ENCODE peak calls at places on chromosome 12, in four cellular contexts. D is astrocyte, O is retinal pigment epithelial cell, E is neural crest cell. B is an unnamed sample.

GRCh38 chr12:78392918-78393317 is 471.7 kb upstream of the SYT1 start:
- DNase-seq in D (peak), O (no peak), E (no peak), B (no peak)

GRCh38 chr12:95548539-95549391 is 2.5 kb downstream of the USP44 start:
- DNase-seq in D (no peak), O (no peak), E (peak), B (no peak)

GRCh38 chr12:75837700-75838099 is 193.9 kb downstream of the PHLDA1 start:
- DNase-seq in D (no peak), O (no peak), E (no peak), B (no peak)

GRCh38 chr12:22518067-22518719 is 26.1 kb downstream of the C2CD5 start:
- DNase-seq in D (peak), O (peak), E (no peak), B (no peak)

GRCh38 chr12:5165296-5165970 is 121.8 kb downstream of the KCNA5 start:
- DNase-seq in D (no peak), O (no peak), E (no peak), B (no peak)

GRCh38 chr12:25436206-25436912 is 116.7 kb downstream of the LMNTD1 start:
- DNase-seq in D (peak), O (peak), E (peak), B (peak)

GRCh38 chr12:2084553-2085296 is 31.9 kb downstream of the CACNA1C start:
- DNase-seq in D (peak), O (no peak), E (no peak), B (no peak)

GRCh38 chr12:66624806-66625205 is 54.1 kb downstream of the GRIP1 start:
- DNase-seq in D (no peak), O (no peak), E (no peak), B (no peak)

GRCh38 chr12:93741741-93742085 is 64.5 kb downstream of the CRADD start:
- DNase-seq in D (no peak), O (no peak), E (peak), B (peak)

GRCh38 chr12:6998708-6999451 is 19.4 kb downstream of the LPCAT3 start:
- DNase-seq in D (no peak), O (no peak), E (no peak), B (peak)

GRCh38 chr12:130514149-130514551 is 176.5 kb downstream of the PIWIL1 start:
- DNase-seq in D (no peak), O (no peak), E (no peak), B (no peak)

GRCh38 chr12:67928621-67929369 is 60.5 kb upstream of the IFNG-AS1 start:
- DNase-seq in D (peak), O (peak), E (no peak), B (no peak)

DNA sequence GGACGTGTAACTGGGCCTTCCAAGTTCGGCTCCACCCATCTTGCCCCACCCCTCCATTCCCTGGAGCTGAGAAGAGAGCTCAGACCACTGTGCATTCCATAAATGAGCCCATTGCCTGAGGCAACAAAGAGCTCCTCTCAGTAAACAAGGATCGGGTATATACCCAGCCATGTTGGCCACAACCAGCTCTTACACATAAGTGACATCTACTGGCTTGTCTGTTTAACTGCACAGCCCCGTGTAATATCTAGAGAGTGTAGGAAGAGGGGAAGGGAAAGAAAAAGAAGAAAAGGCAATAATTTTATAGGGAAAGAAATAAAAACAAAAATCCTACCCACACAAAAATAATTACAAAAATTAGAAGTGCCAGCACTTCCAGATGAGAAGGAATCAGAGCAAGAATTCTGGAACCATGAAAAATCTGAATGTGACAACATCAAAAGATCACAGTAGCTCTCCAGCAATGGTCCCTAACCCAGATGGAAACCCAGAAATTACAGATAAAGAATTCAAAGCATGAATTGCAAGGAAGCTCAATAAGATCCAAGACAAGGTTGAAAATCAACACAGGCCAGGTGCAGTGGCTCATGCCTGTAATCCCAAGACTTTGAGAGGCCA is 308.1 kb downstream of the RPAP3 start:
- DNase-seq in D (peak), O (no peak), E (no peak), B (no peak)
- TF ChIP-seq CTCF in D (peak), O (peak), E (peak), B (peak)

GRCh38 chr12:55743967-55744931 is 1.3 kb downstream of the GDF11 start:
- DNase-seq in D (no peak), O (no peak), E (no peak), B (no peak)
- TF ChIP-seq CTCF in D (no peak), O (no peak), E (no peak), B (no peak)

DNA sequence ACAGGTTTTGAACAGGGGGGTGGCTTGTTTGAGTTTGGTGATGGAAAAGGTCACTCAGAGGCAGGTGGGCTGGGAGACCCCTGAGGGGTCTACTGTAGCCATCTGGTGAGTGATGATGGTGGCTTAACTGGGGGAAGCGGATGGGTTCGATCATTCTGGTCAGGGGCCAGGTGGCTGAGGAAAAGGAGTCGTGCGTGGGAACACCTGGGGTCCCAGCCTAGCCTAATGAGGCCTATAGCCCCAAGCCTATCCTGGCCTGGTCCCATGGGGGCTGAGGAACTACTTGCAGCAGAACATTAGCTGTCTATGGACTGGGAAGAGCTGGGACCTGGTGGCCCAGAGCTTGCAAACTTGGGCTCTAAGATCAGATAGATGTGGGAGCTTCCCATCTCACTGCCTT is 158.4 kb upstream of the MYL2 start:
- DNase-seq in D (no peak), O (no peak), E (no peak), B (no peak)
- TF ChIP-seq CTCF in D (no peak), O (no peak), E (no peak), B (no peak)

GRCh38 chr12:49615725-49616124 is 7.6 kb upstream of the PRPF40B start:
- DNase-seq in D (peak), O (no peak), E (no peak), B (no peak)
- TF ChIP-seq CTCF in D (no peak), O (no peak), E (no peak), B (no peak)

DNA sequence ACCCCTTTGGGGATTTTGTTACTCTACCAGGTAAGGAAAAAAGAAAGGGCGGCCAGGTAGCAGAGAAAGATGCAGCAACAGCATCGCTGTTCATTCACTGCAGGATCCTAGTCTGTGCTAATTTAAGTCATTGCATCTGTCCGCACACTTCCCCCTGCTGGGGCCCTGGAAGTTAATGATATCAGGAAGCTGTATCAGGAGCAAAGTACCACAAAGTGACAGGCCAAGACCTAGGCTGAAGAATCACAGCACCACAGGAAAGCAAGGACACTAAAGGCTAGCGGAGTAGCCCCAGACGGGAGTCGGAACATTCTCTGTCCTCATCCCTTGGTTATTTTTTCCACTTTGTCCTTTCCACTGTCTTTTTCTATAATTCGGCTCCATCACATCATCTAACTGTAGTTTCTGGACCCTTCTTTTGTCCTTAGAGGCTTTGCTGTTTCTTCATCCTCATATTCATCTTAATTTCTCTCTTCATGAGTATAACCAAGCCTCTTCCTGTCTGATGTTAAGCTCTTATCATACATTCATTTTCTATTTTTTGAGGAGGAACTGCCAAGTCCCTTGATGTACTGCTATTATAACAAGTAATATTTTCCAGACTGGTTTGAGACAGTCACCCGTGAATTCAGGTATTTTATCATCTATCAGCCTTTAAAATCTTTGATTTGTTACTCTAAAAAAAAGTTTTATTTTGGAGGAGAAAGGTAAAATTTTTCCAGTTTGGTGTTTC is 28.4 kb downstream of the DUSP16 start:
- DNase-seq in D (no peak), O (no peak), E (no peak), B (no peak)
- TF ChIP-seq CTCF in D (no peak), O (peak), E (no peak), B (no peak)